ENCODE peak calls at places on chromosomes 13 and 19, in six cellular contexts. A is stimulated activated CD4-positive, alpha-beta T cell treated with anti-CD3 and anti-CD28 coated beads, Interleukin-4, amount 100 ng/mL, for 24 hours; C is nephron progenitor cell; W is cardiac muscle cell; X is NCI-H2107; V is SK-N-SH. F is an unnamed sample.

GRCh38 chr19:19615086-19615485 is 3.4 kb downstream of the PBX4 start:
- DNase-seq in X (no peak), V (no peak), C (no peak), W (no peak), A (peak), F (no peak)

GRCh38 chr13:108155185-108156106 is 59.9 kb downstream of the LIG4 start:
- DNase-seq in C (peak), V (peak), X (no peak), W (peak), A (peak), F (peak)

GRCh38 chr19:53958168-53958571 is 4.6 kb upstream of the CACNG8 start:
- DNase-seq in A (no peak), V (peak), W (peak), C (peak), X (no peak), F (peak)

GRCh38 chr19:41218615-41219507 is at the start of gene AXL:
- DNase-seq in A (no peak), V (peak), X (no peak), W (peak), C (peak), F (no peak)

GRCh38 chr19:50820549-50821247 is 2.9 kb downstream of the KLK1 start:
- DNase-seq in V (no peak), W (no peak), C (peak), X (no peak), A (no peak), F (peak)

GRCh38 chr19:24159707-24160106 is 72.7 kb downstream of the ZNF254 start:
- DNase-seq in C (no peak), W (no peak), X (no peak), A (no peak), V (peak), F (no peak)

GRCh38 chr13:44921931-44922758 is 67.1 kb downstream of the NUFIP1 start:
- DNase-seq in V (no peak), A (no peak), C (no peak), X (no peak), W (peak), F (no peak)

GRCh38 chr19:16888629-16889371 is at the start of gene F2RL3:
- DNase-seq in W (peak), C (no peak), V (peak), X (no peak), A (no peak), F (no peak)

GRCh38 chr19:38728752-38729541 is 15.3 kb downstream of the CAPN12 start:
- DNase-seq in V (no peak), A (no peak), X (no peak), W (no peak), C (no peak), F (no peak)

GRCh38 chr19:18097217-18097992 is at the start of gene MAST3:
- DNase-seq in C (peak), V (peak), A (peak), W (peak), X (no peak), F (peak)

GRCh38 chr13:51004918-51005460 is 95.4 kb downstream of the RNASEH2B start:
- DNase-seq in V (no peak), C (no peak), A (no peak), X (no peak), W (no peak), F (no peak)

GRCh38 chr19:51272183-51272817 is 21.4 kb downstream of the SIGLECL1 start:
- DNase-seq in W (no peak), V (no peak), C (no peak), X (no peak), A (no peak), F (no peak)

GRCh38 chr13:81487151-81487550 is 1146.2 kb upstream of the SPRY2 start:
- DNase-seq in C (peak), X (no peak), V (peak), A (no peak), W (peak), F (peak)

GRCh38 chr19:4374451-4375163 is 25.7 kb downstream of the SH3GL1 start:
- DNase-seq in V (no peak), A (no peak), X (no peak), C (no peak), W (no peak), F (no peak)